ENCODE peak calls at places on chromosome 2, in five cellular contexts. U, Y, F, G and M are unnamed samples.
A peak's percentile ranks its signal among the peaks of the same experiment; 100 is the strongest.

GRCh38 chr2:153641046-153641445 is 162.5 kb upstream of the RPRM start:
- DNase-seq in U (no peak), Y (no peak), F (no peak), G (no peak), M (no peak)

GRCh38 chr2:59339121-59339836 is 1098.2 kb upstream of the FANCL start:
- DNase-seq in U (no peak), Y (no peak), F (no peak), G (no peak), M (no peak)

GRCh38 chr2:235511187-235511661 is 17.4 kb downstream of the AGAP1 start:
- DNase-seq in U (no peak), Y (no peak), F (peak; percentile 50), G (no peak), M (no peak)

GRCh38 chr2:37322368-37322767 is 2.3 kb downstream of the PRKD3 start:
- DNase-seq in U (no peak), Y (no peak), F (no peak), G (no peak), M (no peak)

GRCh38 chr2:184815824-184816223 is 217.5 kb downstream of the ZNF804A start:
- DNase-seq in U (no peak), Y (no peak), F (no peak), G (no peak), M (no peak)

GRCh38 chr2:49954074-49954473 is 799.8 kb upstream of the FSHR start:
- DNase-seq in U (no peak), Y (no peak), F (no peak), G (no peak), M (no peak)

GRCh38 chr2:132538331-132538855 is 121.8 kb downstream of the GPR39 start:
- DNase-seq in U (no peak), Y (no peak), F (no peak), G (no peak), M (no peak)

GRCh38 chr2:127154985-127155650 is 48.2 kb upstream of the BIN1 start:
- DNase-seq in U (no peak), Y (no peak), F (no peak), G (no peak), M (no peak)

GRCh38 chr2:8264981-8265380 is 416.9 kb upstream of the ID2 start:
- DNase-seq in U (no peak), Y (no peak), F (no peak), G (no peak), M (no peak)

GRCh38 chr2:215577356-215577755 is 141.5 kb upstream of the FN1 start:
- DNase-seq in U (no peak), Y (no peak), F (no peak), G (no peak), M (no peak)

GRCh38 chr2:100285691-100286090 is 36.6 kb downstream of the LONRF2 start:
- DNase-seq in U (no peak), Y (no peak), F (peak; percentile 31), G (no peak), M (no peak)

GRCh38 chr2:7621018-7621814 is 704.0 kb downstream of the RNF144A start:
- DNase-seq in U (no peak), Y (no peak), F (no peak), G (no peak), M (no peak)

GRCh38 chr2:219428469-219428868 is 6.2 kb upstream of the SPEG start:
- DNase-seq in U (no peak), Y (no peak), F (no peak), G (no peak), M (no peak)

GRCh38 chr2:219434468-219434717 is 250 bp upstream of the SPEG start:
- DNase-seq in U (no peak), Y (peak; percentile 75), F (no peak), G (peak; percentile 38), M (no peak)

GRCh38 chr2:219433666-219434467 is 776 bp upstream of the SPEG start:
- DNase-seq in U (no peak), Y (no peak), F (peak; percentile 69), G (peak; percentile 45), M (no peak)

GRCh38 chr2:219429958-219430586 is 4.6 kb upstream of the SPEG start:
- DNase-seq in U (no peak), Y (no peak), F (no peak), G (no peak), M (no peak)

DNA sequence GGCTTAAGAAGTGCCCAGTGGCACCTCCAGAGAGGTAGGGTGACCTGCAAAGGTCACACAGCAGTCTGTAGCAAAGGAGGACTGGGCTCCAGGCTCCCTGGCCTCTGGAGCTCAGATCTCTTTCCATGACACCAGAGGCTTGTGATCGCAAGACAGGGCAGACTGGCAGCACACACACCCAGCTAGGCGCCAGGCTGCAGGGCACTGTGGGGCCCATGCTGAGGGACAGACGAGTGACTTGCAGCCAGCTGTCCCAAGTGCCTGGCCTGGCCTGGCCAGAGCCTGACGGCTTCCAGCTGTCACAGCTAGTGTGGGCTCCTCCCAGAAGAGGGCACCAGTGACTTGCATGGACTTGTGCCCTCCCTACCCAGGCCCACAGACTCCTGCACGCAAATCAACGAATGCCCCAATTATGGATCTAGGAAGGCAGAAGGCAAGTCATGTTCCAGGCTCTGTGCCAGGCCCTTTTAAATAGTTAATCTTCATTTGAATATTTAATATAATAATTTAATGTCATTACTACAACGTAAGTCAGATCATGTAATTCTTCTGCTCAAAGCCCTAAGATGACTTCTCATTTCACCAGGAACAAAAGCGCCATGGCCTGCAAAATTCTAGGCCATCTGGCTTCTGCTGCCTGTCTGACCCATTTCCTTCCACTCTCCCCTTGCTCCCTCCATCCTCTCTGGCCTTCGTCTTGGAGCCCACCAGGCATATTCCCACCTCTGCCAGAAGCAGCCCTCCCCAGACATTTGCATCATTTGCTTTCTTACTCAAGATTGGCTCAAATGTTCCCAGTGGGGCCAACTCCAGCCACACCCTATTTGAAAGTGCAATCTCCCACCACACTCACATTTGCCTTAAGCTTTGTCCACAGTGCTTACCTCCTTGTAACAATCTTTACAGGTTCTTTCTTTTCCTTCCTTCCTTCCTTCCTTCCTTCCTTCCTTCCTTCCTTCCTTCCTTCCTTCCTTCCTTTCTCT is 3.7 kb upstream of the SPEG start:
- DNase-seq in U (no peak), Y (no peak), F (no peak), G (no peak), M (no peak)
- TF ChIP-seq POLR2A in U (no peak), Y (no peak), F (no peak), G (no peak), M (no peak)

DNA sequence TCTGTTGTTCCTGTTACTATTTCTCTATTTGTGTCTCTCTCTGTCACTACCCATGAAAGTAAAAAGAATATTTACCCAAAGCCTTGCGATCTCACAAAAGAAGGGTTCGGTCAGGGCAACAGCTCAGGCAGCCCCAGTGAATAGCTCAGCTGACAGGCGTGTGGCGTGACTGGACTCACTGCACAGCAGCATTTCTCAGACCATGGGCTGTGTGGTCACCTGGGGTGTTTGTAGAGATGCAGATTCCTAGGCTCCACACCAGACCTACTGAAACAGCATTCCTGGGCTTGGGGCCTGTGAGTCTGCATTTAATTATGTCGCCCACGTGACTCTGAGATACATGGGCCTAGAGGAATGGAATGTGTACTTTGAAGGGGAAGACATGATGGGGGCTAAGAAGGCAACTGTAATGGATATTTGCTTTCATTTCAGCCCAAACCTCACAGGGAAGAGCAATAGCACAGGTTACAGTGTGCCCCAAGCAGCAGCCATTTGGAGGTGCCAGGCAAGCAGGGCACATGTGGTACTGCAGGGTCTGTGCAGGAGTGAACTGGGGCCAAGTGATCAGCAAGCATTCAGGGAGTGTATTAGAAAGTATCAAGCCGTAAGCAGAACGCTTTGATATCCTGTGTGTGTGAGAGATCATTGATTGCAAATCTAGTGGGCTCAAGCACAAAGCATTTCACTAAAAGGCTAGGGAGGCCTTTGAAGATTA is 90.4 kb upstream of the RBMS1 start:
- DNase-seq in U (no peak), Y (no peak), F (no peak), G (no peak), M (no peak)
- H3K4me1 ChIP-seq in U (no peaks in the 10 kb centered on the region), Y (peaks cover 15% of the 10 kb centered on the region), F (no peaks in the 10 kb centered on the region), G (peaks cover 1% of the 10 kb centered on the region), M (peaks cover 5% of the 10 kb centered on the region)

GRCh38 chr2:207792244-207792785 is 22.6 kb upstream of the FZD5 start:
- DNase-seq in U (no peak), Y (no peak), F (peak; percentile 69), G (no peak), M (no peak)
- TF ChIP-seq POLR2A in U (no peak), Y (no peak), F (no peak), G (no peak), M (no peak)

DNA sequence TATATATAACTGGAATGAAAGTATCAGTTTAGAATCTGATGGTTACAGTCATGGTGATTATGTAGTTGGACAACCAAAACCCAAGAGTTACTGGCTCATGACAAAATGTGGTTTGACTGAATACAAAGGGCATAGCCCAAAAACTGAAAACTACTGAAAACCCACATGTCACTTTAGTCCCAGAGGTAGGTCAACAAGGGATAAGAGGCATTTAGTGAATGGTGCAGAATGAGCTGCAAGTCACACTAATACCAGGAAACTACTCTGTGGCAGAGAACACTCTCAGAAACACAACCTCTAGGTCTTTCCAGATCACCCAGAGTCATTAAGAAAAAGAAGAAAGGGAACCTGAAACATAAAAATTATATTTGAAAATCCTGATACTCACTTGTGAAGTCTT is 154.5 kb downstream of the AGPS start:
- DNase-seq in U (no peak), Y (no peak), F (no peak), G (no peak), M (no peak)
- H3K4me1 ChIP-seq in U (no peaks in the 10 kb centered on the region), Y (peaks cover 10% of the 10 kb centered on the region), F (peaks cover under 1% of the 10 kb centered on the region), G (peaks cover 2% of the 10 kb centered on the region), M (peaks cover 5% of the 10 kb centered on the region)

DNA sequence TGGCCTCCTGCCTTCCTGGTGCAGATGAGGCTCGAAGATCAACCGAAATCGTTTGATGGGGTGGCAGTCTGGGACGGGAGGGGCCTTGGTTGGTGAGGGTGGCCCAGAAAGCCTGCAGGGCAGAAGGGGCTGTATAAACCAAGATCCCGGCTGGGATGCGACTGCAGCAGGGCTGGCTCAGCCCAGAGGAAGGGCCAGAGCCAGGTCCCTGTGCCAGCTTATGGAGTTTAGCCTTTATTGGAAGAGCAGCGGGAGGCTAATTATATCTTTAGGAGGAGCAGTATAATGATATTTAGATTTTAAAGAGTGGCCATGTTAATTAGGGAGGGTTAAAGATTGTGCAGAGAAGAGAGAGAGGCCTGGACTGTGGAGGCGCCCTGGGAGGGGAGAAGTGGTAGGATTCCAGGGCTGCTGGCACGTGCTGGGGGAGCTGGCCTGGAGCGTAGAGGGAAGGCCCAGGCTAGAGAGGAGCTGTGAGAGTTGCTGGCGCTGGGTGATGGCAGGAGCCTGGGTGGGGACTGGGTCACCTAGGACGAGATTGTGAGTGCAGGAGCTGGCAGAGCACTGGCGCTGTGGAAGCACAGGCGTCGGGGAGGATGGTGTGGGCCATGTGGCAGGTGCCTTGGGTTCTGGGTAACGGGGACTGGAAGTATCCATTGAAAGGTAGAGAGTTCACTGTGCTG is 25.1 kb downstream of the TRAF3IP1 start:
- DNase-seq in U (no peak), Y (peak; percentile 52), F (no peak), G (no peak), M (no peak)
- TF ChIP-seq POLR2A in U (no peak), Y (no peak), F (no peak), G (no peak), M (no peak)

DNA sequence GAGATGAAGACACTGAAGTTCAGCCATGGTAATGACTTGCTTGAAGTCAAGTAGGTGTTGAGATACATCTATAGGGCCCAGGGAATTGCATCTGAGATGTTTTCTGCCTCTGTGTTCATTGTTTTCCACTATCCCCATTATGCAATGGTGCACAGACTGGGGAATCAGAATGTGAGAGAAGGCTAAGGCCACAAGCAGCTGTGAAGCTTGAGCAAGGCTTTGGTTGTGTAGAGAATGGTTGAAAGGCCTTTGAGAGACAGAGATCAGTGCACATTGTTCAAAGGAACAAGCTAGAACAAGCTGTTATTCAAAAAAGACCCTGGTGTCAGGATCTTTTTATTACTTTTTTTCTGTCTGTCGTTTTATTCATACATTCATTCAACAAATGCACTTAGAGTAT is 82.3 kb downstream of the MYO1B start:
- DNase-seq in U (no peak), Y (no peak), F (no peak), G (no peak), M (no peak)
- H3K4me1 ChIP-seq in U (no peaks in the 10 kb centered on the region), Y (peaks cover 5% of the 10 kb centered on the region), F (peaks cover 9% of the 10 kb centered on the region), G (no peaks in the 10 kb centered on the region), M (no peaks in the 10 kb centered on the region)